ENCODE peak calls at places on chromosomes 11 and 22, in four cellular contexts. R is fibroblast of lung, M is Peyer's patch, S is body of pancreas. L is an unnamed sample.

GRCh38 chr11:120031612-120032600 is 106.0 kb downstream of the TRIM29 start:
- DNase-seq in R (no peak), M (no peak), S (no peak), L (peak)

GRCh38 chr11:93491941-93492340 is 51.2 kb downstream of the SMCO4 start:
- DNase-seq in R (no peak), M (no peak), S (no peak), L (no peak)

GRCh38 chr11:65862941-65863888 is 3.0 kb downstream of the MUS81 start:
- DNase-seq in R (no peak), M (no peak), S (peak), L (peak)

GRCh38 chr22:42688241-42688913 is 32.3 kb downstream of the A4GALT start:
- DNase-seq in R (peak), M (no peak), S (peak), L (peak)

GRCh38 chr11:19326499-19326898 is 85.8 kb upstream of the E2F8 start:
- DNase-seq in R (peak), M (no peak), S (no peak), L (no peak)

GRCh38 chr11:1857064-1857463 is 4.2 kb downstream of the LSP1 start:
- DNase-seq in R (no peak), M (no peak), S (no peak), L (no peak)

GRCh38 chr11:125618383-125618782 is 6.6 kb upstream of the CHEK1 start:
- DNase-seq in R (no peak), M (no peak), S (no peak), L (no peak)

GRCh38 chr11:14643697-14644395 is at the start of gene PDE3B:
- DNase-seq in R (peak), M (peak), S (peak), L (peak)

GRCh38 chr11:104856607-104857006 is 41.7 kb downstream of the CASP12 start:
- DNase-seq in R (no peak), M (no peak), S (no peak), L (no peak)

GRCh38 chr11:73252577-73253191 is 19.5 kb upstream of the P2RY6 start:
- DNase-seq in R (no peak), M (no peak), S (no peak), L (peak)

GRCh38 chr11:119509969-119510401 is 87.0 kb upstream of the THY1 start:
- DNase-seq in R (peak), M (no peak), S (peak), L (no peak)

GRCh38 chr11:65572356-65573043 is at the start of gene FAM89B:
- DNase-seq in R (peak), M (peak), S (peak), L (peak)

GRCh38 chr11:61776561-61777075 is 15.8 kb downstream of the TMEM258 start:
- DNase-seq in R (peak), M (peak), S (peak), L (no peak)

GRCh38 chr22:31150615-31151014 is 9.4 kb upstream of the RNF185 start:
- DNase-seq in R (no peak), M (peak), S (no peak), L (no peak)

GRCh38 chr11:104146421-104146820 is 17.5 kb downstream of the PDGFD start:
- DNase-seq in R (peak), M (no peak), S (no peak), L (no peak)

GRCh38 chr11:130434521-130435223 is 6.3 kb upstream of the ADAMTS8 start:
- DNase-seq in R (peak), M (peak), S (peak), L (no peak)

GRCh38 chr11:34916810-34917780 is 677 bp downstream of the PDHX start:
- DNase-seq in R (peak), M (no peak), S (no peak), L (no peak)

GRCh38 chr11:32485733-32486132 is 50.4 kb upstream of the WT1 start:
- DNase-seq in R (no peak), M (no peak), S (no peak), L (no peak)

GRCh38 chr22:32328306-32329201 is 29.1 kb upstream of the RFPL3 start:
- DNase-seq in R (no peak), M (no peak), S (no peak), L (peak)

GRCh38 chr11:130522284-130522961 is 74.0 kb downstream of the ADAMTS15 start:
- DNase-seq in R (peak), M (peak), S (peak), L (peak)

GRCh38 chr11:25927391-25927790 is 404.5 kb upstream of the ANO3 start:
- DNase-seq in R (no peak), M (no peak), S (no peak), L (no peak)
- H3K27ac ChIP-seq in R (no peak), M (no peak), S (no peak), L (no peak)

DNA sequence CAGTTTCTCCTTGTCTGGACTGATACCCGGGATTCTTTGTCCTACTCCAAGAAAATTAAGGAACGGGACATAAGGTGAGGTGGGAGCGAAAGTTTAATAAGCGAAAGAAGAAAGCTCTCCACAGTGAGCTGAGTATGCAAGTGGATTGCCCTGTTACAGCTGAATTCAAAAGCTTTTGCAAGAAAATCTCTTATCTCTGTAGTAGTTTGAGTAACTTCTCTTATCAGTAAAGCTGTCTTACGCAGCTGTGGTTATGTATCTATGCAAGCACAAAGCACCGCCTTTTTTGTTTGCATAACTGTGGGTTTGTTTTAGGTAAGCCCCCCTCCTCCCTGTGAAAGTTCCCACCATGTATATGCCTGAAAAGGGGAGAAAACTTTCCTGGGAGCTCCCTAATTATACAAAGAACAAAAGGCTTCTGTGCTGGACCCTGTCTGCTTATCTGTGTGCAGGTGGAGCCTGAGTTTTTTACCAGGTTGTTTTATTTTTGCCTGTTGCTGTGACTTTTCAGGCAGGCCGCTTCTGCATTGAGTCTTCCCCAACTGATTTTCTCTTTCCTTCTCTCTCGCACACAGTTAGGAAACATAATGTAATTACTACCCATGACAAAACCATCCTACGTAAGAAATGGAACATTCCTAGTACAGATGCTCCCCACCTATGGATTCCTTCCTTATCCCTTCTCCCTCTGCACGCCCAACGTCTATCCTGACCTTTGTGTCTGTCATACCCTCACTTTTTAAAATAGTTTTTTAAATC is 826 bp upstream of the PLAAT5 start:
- DNase-seq in R (peak), M (no peak), S (peak), L (no peak)
- H3K4me3 ChIP-seq in R (no peak), M (peak), S (peak), L (peak)

DNA sequence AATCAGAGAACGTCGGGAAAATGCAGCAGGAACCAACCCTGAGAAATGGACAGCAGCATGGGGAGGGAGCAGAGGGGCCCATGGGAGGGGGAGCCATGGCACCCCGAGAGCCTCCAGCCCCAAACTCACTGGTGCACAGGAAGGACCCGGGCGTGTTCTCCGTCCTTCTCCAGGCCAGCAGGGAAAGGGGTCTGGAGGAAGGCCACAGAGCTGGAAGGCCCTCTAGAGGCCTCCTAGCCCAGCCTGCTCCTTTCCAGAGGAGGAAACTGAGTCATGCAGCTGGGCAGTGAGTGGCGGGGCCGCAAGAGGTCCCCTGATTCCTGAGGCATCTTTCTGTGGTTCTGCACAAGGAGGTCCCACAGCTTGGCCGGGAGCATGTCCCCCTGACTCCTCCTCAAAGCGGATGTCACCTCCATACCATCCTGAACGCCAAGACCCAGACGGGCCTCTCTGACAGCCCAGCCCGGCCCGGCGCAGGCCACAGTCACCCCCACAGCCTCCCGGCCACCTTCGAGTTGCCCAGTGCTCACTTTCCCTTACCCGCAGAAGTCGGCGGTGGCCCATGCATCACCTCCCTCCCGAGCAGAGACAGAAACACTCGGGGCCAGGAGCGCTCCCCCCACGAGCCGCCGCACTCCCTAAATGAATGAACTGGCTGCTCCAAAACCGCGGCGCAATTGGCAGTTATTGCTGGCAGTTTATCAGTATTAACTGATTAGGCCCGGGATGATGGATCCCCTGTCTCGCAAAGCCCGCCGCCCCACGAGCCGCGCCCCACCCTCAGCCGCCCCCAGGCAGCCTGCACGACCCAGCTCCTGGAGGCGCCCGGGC is 272.6 kb downstream of the BUD13 start:
- DNase-seq in R (no peak), M (no peak), S (no peak), L (peak)
- H3K27ac ChIP-seq in R (no peak), M (no peak), S (no peak), L (no peak)

GRCh38 chr22:38230916-38231315 is 29.1 kb downstream of the MAFF start:
- DNase-seq in R (no peak), M (peak), S (no peak), L (no peak)

GRCh38 chr22:38230108-38230825 is 28.5 kb downstream of the MAFF start:
- DNase-seq in R (no peak), M (peak), S (peak), L (no peak)

GRCh38 chr22:38228326-38228872 is 26.6 kb downstream of the MAFF start:
- DNase-seq in R (no peak), M (no peak), S (no peak), L (no peak)

GRCh38 chr22:38226853-38227649 is 25.3 kb downstream of the MAFF start:
- DNase-seq in R (no peak), M (no peak), S (no peak), L (no peak)

GRCh38 chr22:38228873-38229740 is 27.3 kb downstream of the MAFF start:
- DNase-seq in R (peak), M (peak), S (peak), L (no peak)
- H3K4me3 ChIP-seq in R (no peak), M (no peak), S (no peak), L (no peak)

L was measured in coronary artery.